ENCODE peak calls at places on chromosomes 5 and 9, in five cellular contexts. X is HCT116, D is fibroblast of lung, Y is neural progenitor cell, L is MM.1S. B is an unnamed sample. For H4K20me1 and H3K9me3, the result is how much of the 10 kb centered on the place peaks cover.

GRCh38 chr5:169609716-169610115 is 26.1 kb downstream of the SPDL1 start:
- DNase-seq in L (no peak), Y (peak), X (no peak), D (peak), B (no peak)

GRCh38 chr5:151699071-151699901 is 12.6 kb upstream of the SPARC start:
- DNase-seq in X (no peak), D (peak), Y (no peak), L (no peak), B (no peak)

GRCh38 chr5:132476853-132477729 is 13.5 kb downstream of the IRF1 start:
- DNase-seq in D (no peak), L (no peak), Y (no peak), X (no peak), B (no peak)

GRCh38 chr5:2111569-2112105 is 228.9 kb upstream of the IRX4 start:
- DNase-seq in L (no peak), Y (no peak), X (no peak), D (no peak), B (no peak)

GRCh38 chr5:65157906-65158603 is 323.7 kb downstream of the ADAMTS6 start:
- DNase-seq in X (peak), D (peak), Y (no peak), L (no peak), B (no peak)

GRCh38 chr9:91298304-91298703 is 63.4 kb downstream of the AUH start:
- DNase-seq in X (no peak), D (peak), L (no peak), Y (no peak), B (no peak)

GRCh38 chr5:122499617-122500016 is 187.6 kb downstream of the SNCAIP start:
- DNase-seq in Y (no peak), L (no peak), D (no peak), X (no peak), B (no peak)

GRCh38 chr9:112890106-112891081 is at the start of gene SLC46A2:
- DNase-seq in X (no peak), Y (peak), D (no peak), L (no peak), B (no peak)

GRCh38 chr5:79236970-79237734 is 1.2 kb downstream of the JMY start:
- DNase-seq in L (peak), D (peak), X (no peak), Y (peak), B (peak)

GRCh38 chr9:86624616-86625015 is 270.4 kb upstream of the TUT7 start:
- DNase-seq in X (no peak), L (no peak), D (no peak), Y (no peak), B (no peak)

GRCh38 chr9:91899611-91900010 is 50.4 kb downstream of the ROR2 start:
- DNase-seq in Y (no peak), D (no peak), X (no peak), L (no peak), B (no peak)

GRCh38 chr5:145697251-145698016 is 137.7 kb downstream of the PRELID2 start:
- DNase-seq in X (peak), Y (peak), L (peak), D (peak), B (peak)

GRCh38 chr5:65855758-65856157 is 70.6 kb upstream of the ERBIN start:
- DNase-seq in Y (no peak), X (no peak), L (no peak), D (no peak), B (no peak)

GRCh38 chr9:10104796-10105195 is 508.0 kb downstream of the PTPRD start:
- DNase-seq in X (no peak), Y (no peak), L (no peak), D (no peak), B (no peak)

GRCh38 chr5:124871299-124871698 is 124.9 kb upstream of the ZNF608 start:
- DNase-seq in L (no peak), Y (no peak), D (peak), X (no peak), B (no peak)

GRCh38 chr9:72542917-72543316 is 21.5 kb downstream of the TMC1 start:
- DNase-seq in Y (no peak), D (peak), L (no peak), X (no peak), B (no peak)

GRCh38 chr5:70491-70890 is 21.5 kb upstream of the PLEKHG4B start:
- DNase-seq in L (no peak), X (no peak), Y (no peak), D (no peak), B (no peak)

GRCh38 chr9:109277451-109277850 is 43.4 kb downstream of the EPB41L4B start:
- DNase-seq in L (no peak), D (no peak), X (no peak), Y (no peak), B (no peak)

GRCh38 chr9:38196721-38197120 is 127.7 kb upstream of the SHB start:
- DNase-seq in D (no peak), L (no peak), Y (no peak), X (no peak), B (no peak)

GRCh38 chr9:69443178-69443577 is 118.2 kb downstream of the ENTREP1 start:
- DNase-seq in X (no peak), L (no peak), Y (no peak), D (peak), B (no peak)

GRCh38 chr9:105392531-105392930 is 55.3 kb upstream of the FSD1L start:
- DNase-seq in Y (peak), X (no peak), L (no peak), D (no peak), B (no peak)

GRCh38 chr9:134361843-134362414 is 35.7 kb downstream of the RXRA start:
- DNase-seq in X (no peak), Y (no peak), L (no peak), D (no peak), B (no peak)
- H4K20me1 ChIP-seq in X (under half), Y (half or more), L (under half), D (under half), B (under half)

DNA sequence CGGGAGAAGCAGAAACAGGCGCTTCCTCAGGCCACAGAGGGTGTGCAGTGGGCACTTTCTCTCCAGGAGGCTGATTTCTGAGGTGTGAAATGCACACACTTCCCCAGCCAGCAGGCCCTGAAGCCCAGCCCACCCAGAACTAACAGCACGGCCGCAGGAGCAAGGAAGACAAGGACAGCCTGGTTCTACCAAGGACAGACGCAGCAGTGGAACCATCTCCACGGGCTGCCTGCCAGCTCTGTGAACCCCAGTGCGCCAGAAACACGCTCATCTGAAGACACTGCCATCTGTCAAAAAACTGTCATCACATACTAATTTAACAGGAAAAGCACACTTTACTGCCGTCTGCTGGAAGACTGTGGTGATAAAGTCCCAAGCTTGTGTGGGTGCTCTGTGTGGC is 40.7 kb downstream of the MAPK9 start:
- DNase-seq in L (no peak), Y (no peak), D (no peak), X (no peak), B (no peak)
- H3K9me3 ChIP-seq in L (under half), Y (under half), D (under half), X (under half), B (under half)

DNA sequence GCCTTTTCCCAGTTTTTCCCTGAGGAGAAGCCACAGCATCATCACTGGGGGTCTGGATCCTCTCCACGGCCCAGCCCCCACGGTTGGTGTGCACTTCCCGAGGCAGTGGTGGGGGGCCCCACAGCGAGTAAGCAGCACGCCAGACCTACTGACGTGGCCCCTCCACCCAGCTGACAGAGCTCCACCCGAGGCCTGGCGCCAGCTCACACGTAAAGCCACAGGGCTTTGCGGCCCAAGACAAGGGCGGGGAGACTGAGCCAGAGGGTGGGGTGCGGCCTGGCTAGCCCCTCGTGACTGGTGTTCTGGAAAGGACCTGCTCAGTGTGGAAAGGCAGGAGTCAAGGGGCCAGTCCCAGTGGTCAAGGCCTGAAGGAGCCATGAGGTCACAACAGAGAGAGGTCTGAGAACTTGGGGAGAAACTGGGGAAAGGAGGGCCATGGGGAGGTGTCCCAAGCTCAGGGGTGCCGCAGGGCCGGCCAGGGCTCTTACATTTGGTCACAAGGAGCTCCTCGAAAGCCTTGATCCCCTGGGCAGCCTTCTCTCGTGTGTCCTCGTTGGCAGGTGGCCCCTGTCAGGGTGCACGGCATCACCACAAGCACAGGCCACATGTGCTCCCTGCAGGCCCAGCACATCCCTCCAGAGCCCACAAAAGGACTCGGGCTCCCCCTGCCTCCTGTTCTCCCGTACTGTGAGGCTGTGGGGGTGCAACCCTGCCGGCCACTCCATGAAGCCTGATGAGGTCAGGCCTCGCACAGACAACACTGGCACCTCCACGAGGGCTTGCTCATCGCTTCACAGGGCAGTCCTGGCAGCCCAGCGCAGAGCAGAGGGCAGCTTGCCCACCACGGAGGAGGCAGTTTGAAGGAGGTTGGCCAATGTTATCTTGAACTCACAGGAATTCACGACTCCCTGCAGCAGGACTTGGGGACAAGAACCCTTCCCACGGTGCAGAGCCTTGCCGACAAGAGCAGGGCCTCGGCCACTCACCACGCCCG is 5.4 kb downstream of the SNAPC4 start:
- DNase-seq in X (no peak), D (no peak), L (no peak), Y (no peak), B (no peak)
- H3K27ac ChIP-seq in X (no peak), D (no peak), L (no peak), Y (no peak), B (no peak)

GRCh38 chr5:133994990-133995333 is 9.8 kb downstream of the VDAC1 start:
- DNase-seq in X (no peak), L (no peak), D (no peak), Y (no peak), B (no peak)
- H4K20me1 ChIP-seq in X (half or more), L (half or more), D (under half), Y (half or more), B (under half)

DNA sequence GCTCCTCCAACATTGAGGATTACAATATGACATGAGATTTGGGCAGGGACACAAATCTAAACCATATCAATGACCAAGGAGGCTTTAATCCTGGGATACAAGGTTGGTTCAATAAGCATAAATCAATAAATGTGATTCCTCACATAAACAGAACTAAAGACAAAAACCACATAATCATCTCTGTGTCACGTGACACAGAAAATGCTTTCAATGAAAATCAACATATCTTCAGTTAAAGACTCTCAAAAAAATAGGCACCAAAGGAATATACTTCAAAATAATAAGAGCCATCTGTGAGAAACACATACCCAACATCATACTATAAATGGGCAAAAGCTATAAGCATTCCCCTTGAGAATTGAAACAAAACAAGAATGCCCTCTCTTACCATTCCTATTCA is 604.9 kb downstream of the SEMA5A start:
- DNase-seq in X (no peak), Y (no peak), D (no peak), L (no peak), B (no peak)
- H3K9me3 ChIP-seq in X (under half), Y (under half), D (under half), L (under half), B (under half)

DNA sequence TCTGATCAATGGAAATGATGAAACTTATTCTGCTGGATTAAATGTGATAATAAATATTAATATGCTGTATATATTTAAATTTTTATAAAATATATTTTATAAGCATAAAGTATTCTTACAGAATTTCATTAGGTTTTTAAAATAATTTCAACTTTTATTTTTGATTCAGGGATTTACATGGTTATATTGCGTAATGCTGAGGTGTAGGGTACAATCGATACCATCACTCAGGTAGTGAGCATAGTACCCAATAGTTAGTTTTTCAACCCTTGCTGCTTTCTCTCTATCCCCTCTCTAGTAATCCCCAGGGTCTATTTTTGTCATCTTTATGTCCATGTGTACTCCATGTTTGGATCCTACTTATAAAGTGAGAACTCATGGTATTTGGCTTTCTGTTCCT is 5.7 kb downstream of the TLR4 start:
- DNase-seq in X (no peak), Y (no peak), D (no peak), L (no peak), B (no peak)
- H3K27ac ChIP-seq in X (no peak), Y (no peak), D (no peak), L (no peak), B (no peak)

GRCh38 chr5:76831108-76831447 is 12.2 kb downstream of the F2RL1 start:
- DNase-seq in L (no peak), D (peak), Y (peak), X (no peak), B (no peak)
- H4K20me1 ChIP-seq in L (under half), D (under half), Y (under half), X (under half), B (under half)

DNA sequence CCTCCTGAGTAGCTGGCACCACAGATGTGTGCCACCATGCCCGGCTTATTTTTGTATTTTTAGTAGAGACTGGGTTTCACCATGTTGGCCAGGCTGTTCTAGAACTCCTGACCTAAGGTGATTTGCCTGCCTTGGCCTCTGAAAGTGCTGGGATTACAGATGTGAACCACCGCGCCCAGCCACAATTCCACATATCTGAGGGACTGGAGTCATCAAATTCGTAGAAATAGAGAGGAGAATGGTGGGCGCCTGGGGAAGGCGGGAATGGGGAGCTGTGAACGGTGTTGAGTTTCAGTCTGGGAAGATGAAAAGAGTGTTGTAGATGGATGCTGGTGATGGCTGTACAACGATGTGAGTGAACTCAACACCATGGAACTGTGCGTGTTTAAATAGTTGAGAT is 1.9 kb upstream of the ABO start:
- DNase-seq in L (no peak), Y (no peak), X (no peak), D (no peak), B (no peak)
- H3K9me3 ChIP-seq in L (under half), Y (under half), X (under half), D (under half), B (under half)